ENCODE peak calls at places on chromosomes 1 and 21, in six cellular contexts. One of them, this sample, is unnamed.

GRCh38 chr1:61606448-61607312 is 118.3 kb downstream of the TM2D1 start:
- DNase-seq in NT2/D1: no peak
- DNase-seq in RWPE2: no peak
- DNase-seq in upper lobe of right lung: no peak
- DNase-seq in aorta: peak; percentile 87
- DNase-seq in NB4: no peak
- DNase-seq in this sample: no peak

GRCh38 chr1:224894915-224895314 is 34.6 kb upstream of the DNAH14 start:
- DNase-seq in NT2/D1: peak; percentile 61
- DNase-seq in RWPE2: no peak
- DNase-seq in upper lobe of right lung: no peak
- DNase-seq in aorta: no peak
- DNase-seq in NB4: peak; percentile 38
- DNase-seq in this sample: no peak

GRCh38 chr1:100785399-100786082 is 66.0 kb downstream of the VCAM1 start:
- DNase-seq in NT2/D1: no peak
- DNase-seq in RWPE2: no peak
- DNase-seq in upper lobe of right lung: no peak
- DNase-seq in aorta: no peak
- DNase-seq in NB4: no peak
- DNase-seq in this sample: peak; percentile 92

GRCh38 chr1:208036177-208036808 is 125.4 kb upstream of the CD34 start:
- DNase-seq in NT2/D1: peak; percentile 50
- DNase-seq in RWPE2: no peak
- DNase-seq in upper lobe of right lung: no peak
- DNase-seq in aorta: no peak
- DNase-seq in NB4: peak; percentile 26
- DNase-seq in this sample: no peak

GRCh38 chr1:242203290-242203689 is 204.4 kb upstream of the MAP1LC3C start:
- DNase-seq in NT2/D1: no peak
- DNase-seq in RWPE2: no peak
- DNase-seq in upper lobe of right lung: no peak
- DNase-seq in aorta: no peak
- DNase-seq in NB4: no peak
- DNase-seq in this sample: no peak

GRCh38 chr1:161473363-161473762 is 31.9 kb upstream of the FCGR2A start:
- DNase-seq in NT2/D1: no peak
- DNase-seq in RWPE2: no peak
- DNase-seq in upper lobe of right lung: no peak
- DNase-seq in aorta: no peak
- DNase-seq in NB4: peak; percentile 69
- DNase-seq in this sample: no peak

GRCh38 chr1:84721152-84721551 is 30.9 kb upstream of the SSX2IP start:
- DNase-seq in NT2/D1: no peak
- DNase-seq in RWPE2: no peak
- DNase-seq in upper lobe of right lung: no peak
- DNase-seq in aorta: no peak
- DNase-seq in NB4: no peak
- DNase-seq in this sample: no peak

GRCh38 chr1:184350573-184350972 is 36.3 kb upstream of the C1orf21 start:
- DNase-seq in NT2/D1: no peak
- DNase-seq in RWPE2: no peak
- DNase-seq in upper lobe of right lung: no peak
- DNase-seq in aorta: no peak
- DNase-seq in NB4: no peak
- DNase-seq in this sample: no peak

GRCh38 chr1:92274939-92275338 is 23.8 kb downstream of the GLMN start:
- DNase-seq in NT2/D1: no peak
- DNase-seq in RWPE2: no peak
- DNase-seq in upper lobe of right lung: no peak
- DNase-seq in aorta: no peak
- DNase-seq in NB4: no peak
- DNase-seq in this sample: no peak

GRCh38 chr1:44802306-44803061 is 2.3 kb downstream of the PLK3 start:
- DNase-seq in NT2/D1: no peak
- DNase-seq in RWPE2: no peak
- DNase-seq in upper lobe of right lung: peak; percentile 63
- DNase-seq in aorta: peak; percentile 56
- DNase-seq in NB4: no peak
- DNase-seq in this sample: no peak

GRCh38 chr1:214337536-214337935 is 56.6 kb downstream of the SMYD2 start:
- DNase-seq in NT2/D1: no peak
- DNase-seq in RWPE2: no peak
- DNase-seq in upper lobe of right lung: no peak
- DNase-seq in aorta: no peak
- DNase-seq in NB4: no peak
- DNase-seq in this sample: no peak

GRCh38 chr1:212964102-212964501 is 13.8 kb downstream of the VASH2 start:
- DNase-seq in NT2/D1: no peak
- DNase-seq in RWPE2: no peak
- DNase-seq in upper lobe of right lung: no peak
- DNase-seq in aorta: no peak
- DNase-seq in NB4: no peak
- DNase-seq in this sample: no peak

GRCh38 chr1:194544012-194544411 is 1357.6 kb upstream of the B3GALT2 start:
- DNase-seq in NT2/D1: no peak
- DNase-seq in RWPE2: no peak
- DNase-seq in upper lobe of right lung: no peak
- DNase-seq in aorta: no peak
- DNase-seq in NB4: no peak
- DNase-seq in this sample: no peak

GRCh38 chr21:24939288-24939687 is 668.0 kb downstream of the MRPL39 start:
- DNase-seq in NT2/D1: no peak
- DNase-seq in RWPE2: no peak
- DNase-seq in upper lobe of right lung: no peak
- DNase-seq in aorta: no peak
- DNase-seq in NB4: no peak
- DNase-seq in this sample: no peak

GRCh38 chr1:214404571-214405213 is 123.7 kb downstream of the SMYD2 start:
- DNase-seq in NT2/D1: peak; percentile 47
- DNase-seq in RWPE2: peak; percentile 83
- DNase-seq in upper lobe of right lung: no peak
- DNase-seq in aorta: no peak
- DNase-seq in NB4: peak; percentile 26
- DNase-seq in this sample: no peak

GRCh38 chr1:98677288-98677687 is 15.8 kb downstream of the SNX7 start:
- DNase-seq in NT2/D1: no peak
- DNase-seq in RWPE2: peak; percentile 65
- DNase-seq in upper lobe of right lung: no peak
- DNase-seq in aorta: no peak
- DNase-seq in NB4: no peak
- DNase-seq in this sample: no peak

GRCh38 chr1:59292557-59292956 is 4.3 kb upstream of the FGGY start:
- DNase-seq in NT2/D1: no peak
- DNase-seq in RWPE2: no peak
- DNase-seq in upper lobe of right lung: no peak
- DNase-seq in aorta: peak; percentile 68
- DNase-seq in NB4: peak; percentile 94
- DNase-seq in this sample: peak; percentile 40

GRCh38 chr21:44858291-44858690 is 15.2 kb downstream of the PTTG1IP start:
- DNase-seq in NT2/D1: no peak
- DNase-seq in RWPE2: peak; percentile 47
- DNase-seq in upper lobe of right lung: peak; percentile 56
- DNase-seq in aorta: peak; percentile 42
- DNase-seq in NB4: no peak
- DNase-seq in this sample: no peak

GRCh38 chr1:22325531-22326371 is 125.9 kb upstream of the ZBTB40 start:
- DNase-seq in NT2/D1: no peak
- DNase-seq in RWPE2: no peak
- DNase-seq in upper lobe of right lung: peak; percentile 37
- DNase-seq in aorta: no peak
- DNase-seq in NB4: no peak
- DNase-seq in this sample: no peak

GRCh38 chr1:101365186-101365585 is 128.4 kb downstream of the S1PR1 start:
- DNase-seq in NT2/D1: no peak
- DNase-seq in RWPE2: no peak
- DNase-seq in upper lobe of right lung: no peak
- DNase-seq in aorta: no peak
- DNase-seq in NB4: no peak
- DNase-seq in this sample: no peak

GRCh38 chr1:190754769-190755168 is 277.1 kb upstream of the BRINP3 start:
- DNase-seq in NT2/D1: no peak
- DNase-seq in RWPE2: no peak
- DNase-seq in upper lobe of right lung: no peak
- DNase-seq in aorta: no peak
- DNase-seq in NB4: peak; percentile 12
- DNase-seq in this sample: peak; percentile 93

GRCh38 chr1:201332616-201333335 is 44.7 kb downstream of the TNNT2 start:
- DNase-seq in NT2/D1: no peak
- DNase-seq in RWPE2: no peak
- DNase-seq in upper lobe of right lung: peak; percentile 43
- DNase-seq in aorta: peak; percentile 29
- DNase-seq in NB4: no peak
- DNase-seq in this sample: no peak

GRCh38 chr1:66752671-66753371 is 562 bp downstream of the DYNLT5 start:
- DNase-seq in NT2/D1: no peak
- DNase-seq in RWPE2: no peak
- DNase-seq in upper lobe of right lung: no peak
- DNase-seq in aorta: peak; percentile 48
- DNase-seq in NB4: no peak
- DNase-seq in this sample: no peak

GRCh38 chr1:36083635-36084501 is at the start of gene TEKT2:
- DNase-seq in NT2/D1: peak; percentile 75
- DNase-seq in RWPE2: no peak
- DNase-seq in upper lobe of right lung: peak; percentile 73
- DNase-seq in aorta: no peak
- DNase-seq in NB4: peak; percentile 44
- DNase-seq in this sample: no peak

GRCh38 chr1:209409786-209410185 is 173.7 kb upstream of the CAMK1G start:
- DNase-seq in NT2/D1: no peak
- DNase-seq in RWPE2: no peak
- DNase-seq in upper lobe of right lung: no peak
- DNase-seq in aorta: no peak
- DNase-seq in NB4: no peak
- DNase-seq in this sample: no peak

GRCh38 chr1:6991271-6991670 is 206.0 kb downstream of the CAMTA1 start:
- DNase-seq in NT2/D1: no peak
- DNase-seq in RWPE2: no peak
- DNase-seq in upper lobe of right lung: no peak
- DNase-seq in aorta: no peak
- DNase-seq in NB4: no peak
- DNase-seq in this sample: no peak

GRCh38 chr1:156608036-156608674 is 6.9 kb upstream of the GPATCH4 start:
- DNase-seq in NT2/D1: no peak
- DNase-seq in RWPE2: no peak
- DNase-seq in upper lobe of right lung: peak; percentile 17
- DNase-seq in aorta: no peak
- DNase-seq in NB4: peak; percentile 82
- DNase-seq in this sample: no peak

GRCh38 chr21:45523411-45524101 is 18.7 kb downstream of the SLC19A1 start:
- DNase-seq in NT2/D1: no peak
- DNase-seq in RWPE2: peak; percentile 52
- DNase-seq in upper lobe of right lung: peak; percentile 60
- DNase-seq in aorta: peak; percentile 41
- DNase-seq in NB4: no peak
- DNase-seq in this sample: no peak

GRCh38 chr1:106678661-106679060 is 377.8 kb upstream of the PRMT6 start:
- DNase-seq in NT2/D1: no peak
- DNase-seq in RWPE2: no peak
- DNase-seq in upper lobe of right lung: no peak
- DNase-seq in aorta: no peak
- DNase-seq in NB4: no peak
- DNase-seq in this sample: no peak

GRCh38 chr1:80919426-80919825 is 881.3 kb upstream of the ADGRL2 start:
- DNase-seq in NT2/D1: no peak
- DNase-seq in RWPE2: no peak
- DNase-seq in upper lobe of right lung: no peak
- DNase-seq in aorta: no peak
- DNase-seq in NB4: no peak
- DNase-seq in this sample: no peak

GRCh38 chr1:21884456-21885235 is 52.5 kb downstream of the HSPG2 start:
- DNase-seq in NT2/D1: no peak
- DNase-seq in RWPE2: peak; percentile 57
- DNase-seq in upper lobe of right lung: no peak
- DNase-seq in aorta: peak; percentile 48
- DNase-seq in NB4: no peak
- DNase-seq in this sample: no peak

GRCh38 chr1:154352581-154353459 is 27.5 kb downstream of the ATP8B2 start:
- DNase-seq in NT2/D1: no peak
- DNase-seq in RWPE2: peak; percentile 61
- DNase-seq in upper lobe of right lung: peak; percentile 83
- DNase-seq in aorta: peak; percentile 70
- DNase-seq in NB4: peak; percentile 80
- DNase-seq in this sample: no peak
- H3K4me3 ChIP-seq in NT2/D1: peak overlapping the region; percentile 42
- H3K4me3 ChIP-seq in RWPE2: no peak overlapping the region
- H3K4me3 ChIP-seq in upper lobe of right lung: peak overlapping the region; percentile 45
- H3K4me3 ChIP-seq in aorta: no peak overlapping the region
- H3K4me3 ChIP-seq in NB4: peak overlapping the region; percentile 42
- H3K4me3 ChIP-seq in this sample: peak overlapping the region; percentile 94

GRCh38 chr1:158113759-158114127 is 67.0 kb upstream of the CD1D start:
- DNase-seq in NT2/D1: no peak
- DNase-seq in RWPE2: no peak
- DNase-seq in upper lobe of right lung: no peak
- DNase-seq in aorta: no peak
- DNase-seq in NB4: no peak
- DNase-seq in this sample: no peak
- H3K4me3 ChIP-seq in NT2/D1: peak overlapping the region; percentile 46
- H3K4me3 ChIP-seq in RWPE2: peak overlapping the region; percentile 31
- H3K4me3 ChIP-seq in upper lobe of right lung: peak overlapping the region; percentile 39
- H3K4me3 ChIP-seq in aorta: no peak overlapping the region
- H3K4me3 ChIP-seq in NB4: no peak overlapping the region
- H3K4me3 ChIP-seq in this sample: peak overlapping the region; percentile 81

GRCh38 chr1:71047635-71048607 is at the start of gene PTGER3:
- DNase-seq in NT2/D1: no peak
- DNase-seq in RWPE2: no peak
- DNase-seq in upper lobe of right lung: peak; percentile 88
- DNase-seq in aorta: peak; percentile 87
- DNase-seq in NB4: no peak
- DNase-seq in this sample: no peak

GRCh38 chr1:71045463-71046028 is 2.1 kb downstream of the PTGER3 start:
- DNase-seq in NT2/D1: no peak
- DNase-seq in RWPE2: no peak
- DNase-seq in upper lobe of right lung: no peak
- DNase-seq in aorta: no peak
- DNase-seq in NB4: no peak
- DNase-seq in this sample: no peak

GRCh38 chr1:71043061-71043460 is 4.6 kb downstream of the PTGER3 start:
- DNase-seq in NT2/D1: no peak
- DNase-seq in RWPE2: no peak
- DNase-seq in upper lobe of right lung: no peak
- DNase-seq in aorta: no peak
- DNase-seq in NB4: no peak
- DNase-seq in this sample: no peak

GRCh38 chr1:71046891-71047634 is 553 bp downstream of the PTGER3 start:
- DNase-seq in NT2/D1: no peak
- DNase-seq in RWPE2: no peak
- DNase-seq in upper lobe of right lung: peak; percentile 69
- DNase-seq in aorta: peak; percentile 55
- DNase-seq in NB4: no peak
- DNase-seq in this sample: no peak

GRCh38 chr1:71044833-71045232 is 2.8 kb downstream of the PTGER3 start:
- DNase-seq in NT2/D1: no peak
- DNase-seq in RWPE2: no peak
- DNase-seq in upper lobe of right lung: no peak
- DNase-seq in aorta: no peak
- DNase-seq in NB4: no peak
- DNase-seq in this sample: no peak
- H3K4me3 ChIP-seq in NT2/D1: no peak overlapping the region
- H3K4me3 ChIP-seq in RWPE2: no peak overlapping the region
- H3K4me3 ChIP-seq in upper lobe of right lung: no peak overlapping the region
- H3K4me3 ChIP-seq in aorta: peak overlapping the region; percentile 81
- H3K4me3 ChIP-seq in NB4: no peak overlapping the region
- H3K4me3 ChIP-seq in this sample: peak overlapping the region; percentile 91

GRCh38 chr1:8023287-8023994 is 2.7 kb downstream of the ERRFI1 start:
- DNase-seq in NT2/D1: no peak
- DNase-seq in RWPE2: no peak
- DNase-seq in upper lobe of right lung: no peak
- DNase-seq in aorta: no peak
- DNase-seq in NB4: no peak
- DNase-seq in this sample: no peak
- H3K4me3 ChIP-seq in NT2/D1: no peak overlapping the region
- H3K4me3 ChIP-seq in RWPE2: peak overlapping the region; percentile 91
- H3K4me3 ChIP-seq in upper lobe of right lung: peak overlapping the region; percentile 76
- H3K4me3 ChIP-seq in aorta: peak overlapping the region; percentile 15
- H3K4me3 ChIP-seq in NB4: no peak overlapping the region
- H3K4me3 ChIP-seq in this sample: no peak overlapping the region